ENCODE peak calls at places on chromosomes 13 and 19, in four cellular contexts. One of them, this sample, is unnamed.

GRCh38 chr19:47228937-47229673 is 1.9 kb downstream of the BBC3 start:
- DNase-seq in SK-N-SH: no peak
- DNase-seq in H1: no peak
- DNase-seq in K562: peak
- DNase-seq in this sample: no peak

GRCh38 chr13:99987180-99988047 is 5.8 kb downstream of the ZIC2 start:
- DNase-seq in SK-N-SH: peak
- DNase-seq in H1: peak
- DNase-seq in K562: no peak
- DNase-seq in this sample: peak

GRCh38 chr13:96998071-96998470 is 3.8 kb upstream of the OXGR1 start:
- DNase-seq in SK-N-SH: no peak
- DNase-seq in H1: no peak
- DNase-seq in K562: no peak
- DNase-seq in this sample: no peak

GRCh38 chr19:13669780-13670355 is 94.5 kb upstream of the MRI1 start:
- DNase-seq in SK-N-SH: no peak
- DNase-seq in H1: no peak
- DNase-seq in K562: no peak
- DNase-seq in this sample: no peak

GRCh38 chr13:101572456-101572855 is 120.0 kb downstream of the ITGBL1 start:
- DNase-seq in SK-N-SH: no peak
- DNase-seq in H1: no peak
- DNase-seq in K562: no peak
- DNase-seq in this sample: no peak

GRCh38 chr13:42009057-42009456 is 39.4 kb upstream of the DGKH start:
- DNase-seq in SK-N-SH: no peak
- DNase-seq in H1: no peak
- DNase-seq in K562: no peak
- DNase-seq in this sample: no peak

GRCh38 chr19:30158893-30159245 is 213.3 kb upstream of the ZNF536 start:
- DNase-seq in SK-N-SH: no peak
- DNase-seq in H1: no peak
- DNase-seq in K562: no peak
- DNase-seq in this sample: no peak

GRCh38 chr19:40398417-40399056 is 8.6 kb upstream of the HIPK4 start:
- DNase-seq in SK-N-SH: peak
- DNase-seq in H1: peak
- DNase-seq in K562: peak
- DNase-seq in this sample: peak

GRCh38 chr19:814108-815078 is 7.4 kb downstream of the PLPPR3 start:
- DNase-seq in SK-N-SH: peak
- DNase-seq in H1: no peak
- DNase-seq in K562: no peak
- DNase-seq in this sample: no peak

GRCh38 chr19:57802269-57802668 is 12.4 kb downstream of the ZNF552 start:
- DNase-seq in SK-N-SH: no peak
- DNase-seq in H1: no peak
- DNase-seq in K562: no peak
- DNase-seq in this sample: peak

GRCh38 chr13:24688111-24688510 is 7.9 kb downstream of the ATP12A start:
- DNase-seq in SK-N-SH: no peak
- DNase-seq in H1: no peak
- DNase-seq in K562: no peak
- DNase-seq in this sample: no peak

GRCh38 chr19:3440082-3440481 is 40.2 kb downstream of the SMIM24 start:
- DNase-seq in SK-N-SH: peak
- DNase-seq in H1: peak
- DNase-seq in K562: peak
- DNase-seq in this sample: peak

GRCh38 chr13:100588350-100589177 is at the start of gene GGACT:
- DNase-seq in SK-N-SH: peak
- DNase-seq in H1: peak
- DNase-seq in K562: peak
- DNase-seq in this sample: peak

GRCh38 chr13:29801737-29802305 is 48.6 kb downstream of the UBL3 start:
- DNase-seq in SK-N-SH: no peak
- DNase-seq in H1: no peak
- DNase-seq in K562: no peak
- DNase-seq in this sample: no peak

GRCh38 chr19:54959840-54960239 is 6.3 kb upstream of the NLRP2 start:
- DNase-seq in SK-N-SH: no peak
- DNase-seq in H1: no peak
- DNase-seq in K562: peak
- DNase-seq in this sample: no peak

GRCh38 chr19:3868770-3869456 is at the start of gene ZFR2:
- DNase-seq in SK-N-SH: peak
- DNase-seq in H1: peak
- DNase-seq in K562: peak
- DNase-seq in this sample: peak

GRCh38 chr19:15418112-15418587 is 638 bp downstream of the AKAP8L start:
- DNase-seq in SK-N-SH: peak
- DNase-seq in H1: no peak
- DNase-seq in K562: peak
- DNase-seq in this sample: no peak

GRCh38 chr13:110070046-110070445 is 236.9 kb downstream of the COL4A1 start:
- DNase-seq in SK-N-SH: no peak
- DNase-seq in H1: no peak
- DNase-seq in K562: no peak
- DNase-seq in this sample: no peak

GRCh38 chr19:44644391-44645016 is 794 bp downstream of the PVR start:
- DNase-seq in SK-N-SH: peak
- DNase-seq in H1: peak
- DNase-seq in K562: peak
- DNase-seq in this sample: peak

GRCh38 chr19:48203227-48203793 is 32.8 kb downstream of the ZSWIM9 start:
- DNase-seq in SK-N-SH: no peak
- DNase-seq in H1: no peak
- DNase-seq in K562: peak
- DNase-seq in this sample: no peak

GRCh38 chr19:49555600-49556411 is 24.6 kb downstream of the NOSIP start:
- DNase-seq in SK-N-SH: peak
- DNase-seq in H1: peak
- DNase-seq in K562: peak
- DNase-seq in this sample: peak

GRCh38 chr19:19579533-19580361 is 38.7 kb downstream of the PBX4 start:
- DNase-seq in SK-N-SH: no peak
- DNase-seq in H1: no peak
- DNase-seq in K562: no peak
- DNase-seq in this sample: no peak

GRCh38 chr19:29503140-29503758 is 22.5 kb upstream of the VSTM2B start:
- DNase-seq in SK-N-SH: no peak
- DNase-seq in H1: no peak
- DNase-seq in K562: no peak
- DNase-seq in this sample: no peak

GRCh38 chr19:11005521-11005920 is 44.7 kb downstream of the SMARCA4 start:
- DNase-seq in SK-N-SH: no peak
- DNase-seq in H1: no peak
- DNase-seq in K562: no peak
- DNase-seq in this sample: no peak

GRCh38 chr13:38686635-38687245 is at the start of gene FREM2:
- DNase-seq in SK-N-SH: no peak
- DNase-seq in H1: peak
- DNase-seq in K562: no peak
- DNase-seq in this sample: peak

GRCh38 chr13:43339843-43340550 is 316.6 kb downstream of the DNAJC15 start:
- DNase-seq in SK-N-SH: no peak
- DNase-seq in H1: no peak
- DNase-seq in K562: no peak
- DNase-seq in this sample: no peak

GRCh38 chr19:7494416-7495098 is 5.7 kb upstream of the PEX11G start:
- DNase-seq in SK-N-SH: peak
- DNase-seq in H1: no peak
- DNase-seq in K562: peak
- DNase-seq in this sample: no peak

GRCh38 chr13:23488442-23488841 is 54.9 kb upstream of the SACS start:
- DNase-seq in SK-N-SH: peak
- DNase-seq in H1: no peak
- DNase-seq in K562: no peak
- DNase-seq in this sample: no peak

GRCh38 chr13:24112791-24113190 is 47.7 kb upstream of the SPATA13 start:
- DNase-seq in SK-N-SH: no peak
- DNase-seq in H1: no peak
- DNase-seq in K562: no peak
- DNase-seq in this sample: no peak

GRCh38 chr19:47057328-47057727 is 8.9 kb upstream of the TMEM160 start:
- DNase-seq in SK-N-SH: no peak
- DNase-seq in H1: no peak
- DNase-seq in K562: no peak
- DNase-seq in this sample: no peak

GRCh38 chr19:39407644-39408391 is 1.2 kb downstream of the ZFP36 start:
- DNase-seq in SK-N-SH: no peak
- DNase-seq in H1: peak
- DNase-seq in K562: peak
- DNase-seq in this sample: no peak

GRCh38 chr19:29217591-29217990 is 4.6 kb upstream of the UQCRFS1 start:
- DNase-seq in SK-N-SH: no peak
- DNase-seq in H1: no peak
- DNase-seq in K562: no peak
- DNase-seq in this sample: no peak

GRCh38 chr19:1364070-1364719 is 19.5 kb upstream of the NDUFS7 start:
- DNase-seq in SK-N-SH: no peak
- DNase-seq in H1: no peak
- DNase-seq in K562: no peak
- DNase-seq in this sample: no peak

GRCh38 chr13:50693755-50694154 is 149.7 kb downstream of the DLEU7 start:
- DNase-seq in SK-N-SH: no peak
- DNase-seq in H1: no peak
- DNase-seq in K562: no peak
- DNase-seq in this sample: peak

GRCh38 chr13:94269557-94269956 is 209.9 kb downstream of the DCT start:
- DNase-seq in SK-N-SH: no peak
- DNase-seq in H1: no peak
- DNase-seq in K562: no peak
- DNase-seq in this sample: no peak

GRCh38 chr13:41645313-41645712 is 188.0 kb downstream of the RGCC start:
- DNase-seq in SK-N-SH: no peak
- DNase-seq in H1: no peak
- DNase-seq in K562: no peak
- DNase-seq in this sample: no peak

GRCh38 chr13:33310245-33311038 is 24.9 kb upstream of the STARD13 start:
- DNase-seq in SK-N-SH: no peak
- DNase-seq in H1: no peak
- DNase-seq in K562: no peak
- DNase-seq in this sample: no peak

GRCh38 chr19:56106397-56106849 is 14.7 kb downstream of the ZNF787 start:
- DNase-seq in SK-N-SH: no peak
- DNase-seq in H1: no peak
- DNase-seq in K562: no peak
- DNase-seq in this sample: no peak

GRCh38 chr19:51546650-51547396 is 15.4 kb upstream of the SIGLEC6 start:
- DNase-seq in SK-N-SH: no peak
- DNase-seq in H1: no peak
- DNase-seq in K562: peak
- DNase-seq in this sample: no peak
- TF ChIP-seq TEAD4 in SK-N-SH: no peak
- TF ChIP-seq TEAD4 in H1: no peak
- TF ChIP-seq TEAD4 in K562: peak
- TF ChIP-seq TEAD4 in this sample: no peak

GRCh38 chr13:98449273-98449672 is 127.6 kb downstream of the STK24 start:
- DNase-seq in SK-N-SH: no peak
- DNase-seq in H1: no peak
- DNase-seq in K562: no peak
- DNase-seq in this sample: no peak

GRCh38 chr13:98451676-98452105 is 125.2 kb downstream of the STK24 start:
- DNase-seq in SK-N-SH: no peak
- DNase-seq in H1: no peak
- DNase-seq in K562: no peak
- DNase-seq in this sample: no peak

GRCh38 chr13:98448642-98448928 is 128.3 kb downstream of the STK24 start:
- DNase-seq in SK-N-SH: no peak
- DNase-seq in H1: no peak
- DNase-seq in K562: no peak
- DNase-seq in this sample: no peak

GRCh38 chr13:98450012-98450411 is 126.9 kb downstream of the STK24 start:
- DNase-seq in SK-N-SH: no peak
- DNase-seq in H1: no peak
- DNase-seq in K562: no peak
- DNase-seq in this sample: no peak

GRCh38 chr13:98450495-98451167 is 126.3 kb downstream of the STK24 start:
- DNase-seq in SK-N-SH: no peak
- DNase-seq in H1: no peak
- DNase-seq in K562: no peak
- DNase-seq in this sample: no peak
- TF ChIP-seq TEAD4 in SK-N-SH: no peak
- TF ChIP-seq TEAD4 in H1: no peak
- TF ChIP-seq TEAD4 in K562: no peak
- TF ChIP-seq TEAD4 in this sample: no peak

DNA sequence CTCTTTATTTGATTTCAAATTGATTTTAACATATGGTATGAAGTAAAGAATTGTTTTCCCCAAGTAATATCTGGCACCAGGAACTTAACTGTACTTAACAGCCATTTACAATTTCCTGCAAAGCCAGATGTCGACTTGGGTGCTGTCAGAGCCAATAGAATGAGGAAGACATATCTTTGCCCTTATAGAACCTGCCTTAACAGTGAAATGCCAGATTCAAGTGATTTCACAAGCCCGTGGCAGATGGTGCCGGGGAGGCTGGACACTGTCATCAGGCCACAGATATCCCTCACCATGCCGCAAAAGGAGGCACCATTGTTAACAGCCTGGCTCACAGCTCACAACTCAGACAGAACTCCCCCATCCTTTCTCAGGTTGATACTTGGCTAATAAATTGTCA is 48.7 kb downstream of the ESD start:
- DNase-seq in SK-N-SH: peak
- DNase-seq in H1: no peak
- DNase-seq in K562: no peak
- DNase-seq in this sample: no peak
- TF ChIP-seq TEAD4 in SK-N-SH: peak
- TF ChIP-seq TEAD4 in H1: no peak
- TF ChIP-seq TEAD4 in K562: no peak
- TF ChIP-seq TEAD4 in this sample: no peak

DNA sequence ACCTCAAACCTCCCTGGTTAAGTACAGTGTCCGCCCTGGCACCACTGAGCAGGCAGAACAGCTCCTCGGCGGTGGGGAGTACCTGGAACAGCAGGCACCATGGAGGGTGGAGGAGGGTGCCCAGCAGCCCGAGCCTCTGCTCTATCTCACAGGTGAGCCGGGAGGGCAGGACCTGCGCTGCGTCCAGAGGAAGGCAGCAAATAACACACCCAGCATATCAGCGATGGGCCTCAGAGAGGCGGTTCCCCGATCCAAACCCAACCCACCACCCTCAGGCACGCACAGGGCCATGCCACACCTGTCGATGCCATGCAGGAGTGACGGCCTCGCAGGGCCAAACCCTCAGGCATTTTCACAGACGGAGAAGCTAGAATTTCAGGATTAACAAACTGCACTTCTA is 11.8 kb downstream of the PEPD start:
- DNase-seq in SK-N-SH: no peak
- DNase-seq in H1: no peak
- DNase-seq in K562: no peak
- DNase-seq in this sample: no peak
- TF ChIP-seq TEAD4 in SK-N-SH: no peak
- TF ChIP-seq TEAD4 in H1: no peak
- TF ChIP-seq TEAD4 in K562: no peak
- TF ChIP-seq TEAD4 in this sample: no peak

GRCh38 chr13:27821566-27821965 is 29.3 kb downstream of the GSX1 start:
- DNase-seq in SK-N-SH: no peak
- DNase-seq in H1: peak
- DNase-seq in K562: no peak
- DNase-seq in this sample: peak
- TF ChIP-seq TEAD4 in SK-N-SH: no peak
- TF ChIP-seq TEAD4 in H1: no peak
- TF ChIP-seq TEAD4 in K562: no peak
- TF ChIP-seq TEAD4 in this sample: no peak